ENCODE peak calls at places on chromosomes 4 and X, in eight cellular contexts. V is transverse colon, G is GM12891, Y is HCT116, C is stomach, X is adrenal gland, T is K562, M is NB4. F is an unnamed sample.
A peak's percentile ranks its signal among the peaks of the same experiment; 100 is the strongest.

GRCh38 chrX:48466696-48467095 is 3.4 kb downstream of the SLC38A5 start:
- DNase-seq in V (no peak), G (no peak), Y (no peak), C (no peak), X (no peak), T (peak; percentile 50), M (peak; percentile 34), F (peak; percentile 43)

GRCh38 chrX:37998586-37999267 is 7.6 kb upstream of the SYTL5 start:
- DNase-seq in V (no peak), G (no peak), Y (peak; percentile 15), C (no peak), X (no peak), T (no peak), M (no peak), F (no peak)

GRCh38 chrX:30275498-30275897 is 28.6 kb downstream of the MAGEB1 start:
- DNase-seq in V (no peak), G (no peak), Y (peak; percentile 15), C (no peak), X (no peak), T (no peak), M (peak; percentile 22), F (no peak)

GRCh38 chr4:128338634-128339355 is 51.2 kb upstream of the PGRMC2 start:
- DNase-seq in V (no peak), G (no peak), Y (no peak), C (no peak), X (no peak), T (peak; percentile 23), M (no peak), F (no peak)

GRCh38 chrX:69321789-69322188 is 156.5 kb upstream of the PJA1 start:
- DNase-seq in V (no peak), G (no peak), Y (no peak), C (peak; percentile 21), X (no peak), T (no peak), M (no peak), F (no peak)

GRCh38 chrX:34849371-34849770 is 93.2 kb upstream of the FAM47B start:
- DNase-seq in V (no peak), G (no peak), Y (no peak), C (no peak), X (no peak), T (no peak), M (no peak), F (no peak)

GRCh38 chr4:80187677-80188076 is 9.6 kb upstream of the PRDM8 start:
- DNase-seq in V (no peak), G (no peak), Y (no peak), C (no peak), X (no peak), T (no peak), M (no peak), F (no peak)

GRCh38 chrX:149259241-149259640 is 245.9 kb downstream of the IDS start:
- DNase-seq in V (no peak), G (no peak), Y (no peak), C (no peak), X (no peak), T (no peak), M (no peak), F (no peak)

GRCh38 chrX:2423293-2423692 is 77.5 kb downstream of the DHRSX start:
- DNase-seq in V (no peak), G (no peak), Y (no peak), C (no peak), X (no peak), T (no peak), M (no peak), F (no peak)

GRCh38 chrX:129522184-129523059 is 868 bp downstream of the SMARCA1 start:
- DNase-seq in V (peak; percentile 31), G (peak; percentile 8), Y (peak; percentile 16), C (peak; percentile 63), X (peak; percentile 71), T (peak; percentile 48), M (no peak), F (no peak)

GRCh38 chrX:129524250-129524850 is 1.1 kb upstream of the SMARCA1 start:
- DNase-seq in V (no peak), G (no peak), Y (no peak), C (no peak), X (no peak), T (no peak), M (no peak), F (no peak)

GRCh38 chrX:129520151-129520550 is 3.1 kb downstream of the SMARCA1 start:
- DNase-seq in V (no peak), G (no peak), Y (no peak), C (no peak), X (no peak), T (no peak), M (no peak), F (no peak)

GRCh38 chrX:129525162-129525561 is 1.9 kb upstream of the SMARCA1 start:
- DNase-seq in V (no peak), G (no peak), Y (no peak), C (no peak), X (no peak), T (no peak), M (no peak), F (no peak)

GRCh38 chrX:129523076-129524055 is at the start of gene SMARCA1:
- DNase-seq in V (peak; percentile 17), G (peak; percentile 18), Y (peak; percentile 16), C (peak; percentile 39), X (peak; percentile 71), T (peak; percentile 11), M (no peak), F (peak; percentile 0)
- TF ChIP-seq POLR2A in V (no peak), G (no peak), Y (no peak), C (no peak), X (peak; percentile 41), T (no peak), M (no peak), F (no peak)

DNA sequence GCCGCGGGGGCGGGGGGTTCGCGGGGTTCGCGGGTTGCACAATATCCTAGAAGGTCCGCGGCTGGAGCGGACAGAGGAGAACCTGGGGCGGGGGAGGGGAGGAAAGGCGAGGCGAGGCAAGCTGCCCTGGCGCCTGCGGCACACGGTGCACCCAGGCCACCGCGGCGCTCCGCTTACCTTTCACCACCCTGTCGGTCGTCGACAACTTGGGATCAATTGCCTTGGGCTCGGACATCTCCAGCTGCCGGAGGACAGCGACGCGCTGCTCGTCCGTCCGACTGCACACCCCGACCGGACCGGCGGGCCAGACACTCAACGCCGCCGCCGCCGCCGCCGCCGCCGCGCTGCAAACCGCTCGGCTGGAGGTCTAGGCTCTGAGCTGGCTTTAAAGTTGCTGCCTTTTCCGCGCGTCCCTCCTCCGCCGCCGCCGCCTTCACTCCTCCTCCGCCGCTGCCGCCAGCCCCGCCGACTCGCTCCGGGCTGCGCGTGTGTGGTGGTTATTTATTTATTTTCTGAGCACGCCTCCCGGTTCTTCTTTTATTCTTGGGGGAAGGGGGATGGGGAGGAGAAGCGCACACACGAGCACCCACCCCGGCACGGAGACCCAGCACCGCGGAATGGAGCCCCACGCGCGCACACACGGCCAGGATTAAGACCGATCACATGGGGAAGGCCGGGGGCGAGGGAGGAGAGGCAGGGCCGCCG is 612 bp downstream of the PPP3CA start:
- DNase-seq in V (peak; percentile 63), G (peak; percentile 34), Y (no peak), C (peak; percentile 59), X (peak; percentile 66), T (peak; percentile 26), M (no peak), F (peak; percentile 79)
- TF ChIP-seq POLR2A in V (no peak), G (no peak), Y (peak; percentile 27), C (no peak), X (no peak), T (no peak), M (peak; percentile 48), F (no peak)

GRCh38 chr4:119135721-119136121 is at the start of gene MYOZ2:
- DNase-seq in V (no peak), G (no peak), Y (no peak), C (no peak), X (no peak), T (no peak), M (no peak), F (no peak)
- TF ChIP-seq POLR2A in V (no peak), G (no peak), Y (no peak), C (no peak), X (no peak), T (no peak), M (no peak), F (no peak)

GRCh38 chrX:77519765-77520164 is 72.6 kb downstream of the FGF16 start:
- DNase-seq in V (no peak), G (no peak), Y (no peak), C (no peak), X (no peak), T (no peak), M (no peak), F (no peak)
- TF ChIP-seq POLR2A in V (no peak), G (no peak), Y (no peak), C (no peak), X (no peak), T (no peak), M (no peak), F (no peak)

F was measured in erythroblast.